ENCODE peak calls at places on chromosomes 13 and 19, in four cellular contexts. N is heart left ventricle; G is cortex of kidney; I is CD8-positive, alpha-beta T cell. Q is an unnamed sample.

GRCh38 chr19:542173-542866 is 1.5 kb upstream of the GZMM start:
- DNase-seq in I (no peak), N (no peak), G (no peak), Q (no peak)

GRCh38 chr13:106520205-106521004 is 15.1 kb downstream of the EFNB2 start:
- DNase-seq in N (no peak), G (no peak), I (no peak), Q (no peak)

GRCh38 chr13:27076411-27076810 is 95.2 kb downstream of the USP12 start:
- DNase-seq in N (no peak), I (no peak), G (no peak), Q (no peak)

GRCh38 chr13:96011291-96011875 is 41.8 kb downstream of the UGGT2 start:
- DNase-seq in G (no peak), I (no peak), N (no peak), Q (no peak)

GRCh38 chr13:111458001-111458531 is 137.6 kb downstream of the TEX29 start:
- DNase-seq in N (no peak), I (peak; percentile 37), G (no peak), Q (no peak)

GRCh38 chr19:16266586-16266942 is 58.1 kb upstream of the KLF2 start:
- DNase-seq in N (no peak), G (no peak), I (peak; percentile 72), Q (no peak)

GRCh38 chr19:42613666-42614065 is 18.9 kb upstream of the CEACAM8 start:
- DNase-seq in G (no peak), N (no peak), I (no peak), Q (no peak)

GRCh38 chr13:112392719-112393118 is 16.6 kb downstream of the SPACA7 start:
- DNase-seq in I (no peak), N (no peak), G (no peak), Q (no peak)

GRCh38 chr13:47661076-47661475 is 340.0 kb downstream of the SUCLA2 start:
- DNase-seq in I (no peak), N (no peak), G (no peak), Q (no peak)

GRCh38 chr13:94968040-94968756 is 255.9 kb upstream of the SOX21 start:
- DNase-seq in N (no peak), G (no peak), I (no peak), Q (no peak)

GRCh38 chr13:36026556-36026955 is 104.6 kb downstream of the DCLK1 start:
- DNase-seq in G (no peak), N (no peak), I (no peak), Q (no peak)

GRCh38 chr19:55256562-55257460 is 2.0 kb downstream of the PPP6R1 start:
- DNase-seq in I (no peak), G (no peak), N (no peak), Q (no peak)

GRCh38 chr13:43293986-43294880 is 270.8 kb downstream of the DNAJC15 start:
- DNase-seq in I (no peak), G (no peak), N (no peak), Q (no peak)

GRCh38 chr19:5434970-5435641 is 20.1 kb upstream of the ZNRF4 start:
- DNase-seq in G (no peak), I (no peak), N (no peak), Q (no peak)

GRCh38 chr19:38373907-38374331 is 452 bp upstream of the PSMD8 start:
- DNase-seq in N (no peak), G (no peak), I (no peak), Q (no peak)

GRCh38 chr19:33812388-33813330 is 16.0 kb downstream of the KCTD15 start:
- DNase-seq in N (no peak), I (no peak), G (no peak), Q (no peak)

GRCh38 chr13:41061914-41062837 is 867 bp downstream of the WBP4 start:
- DNase-seq in G (no peak), N (no peak), I (no peak), Q (no peak)

GRCh38 chr19:31947436-31947835 is 398.0 kb upstream of the ZNF507 start:
- DNase-seq in G (no peak), N (no peak), I (no peak), Q (no peak)

GRCh38 chr19:35717665-35718344 is at the start of gene KMT2B:
- DNase-seq in N (peak; percentile 98), I (no peak), G (no peak), Q (no peak)

GRCh38 chr19:41646589-41647204 is 19.8 kb upstream of the CEACAM4 start:
- DNase-seq in I (no peak), G (no peak), N (no peak), Q (no peak)

Q was measured in retinal pigment epithelial cell.